ENCODE peak calls at places on chromosomes 1 and 21, in four cellular contexts. H is H1, C is K562, A is HepG2. E is an unnamed sample.

GRCh38 chr1:55526716-55527115 is 311.6 kb upstream of the USP24 start:
- DNase-seq in C (no peak), A (no peak), H (no peak), E (no peak)

GRCh38 chr1:109499661-109500536 is 6.0 kb downstream of the CYB561D1 start:
- DNase-seq in H (no peak), C (peak; percentile 81), A (peak; percentile 45), E (no peak)

GRCh38 chr1:68459796-68460195 is 10.0 kb upstream of the RPE65 start:
- DNase-seq in A (no peak), H (no peak), C (no peak), E (no peak)

GRCh38 chr21:35086357-35086756 is 37.3 kb upstream of the RUNX1 start:
- DNase-seq in H (no peak), C (no peak), A (no peak), E (no peak)

GRCh38 chr1:236877661-236878060 is 82.6 kb downstream of the MTR start:
- DNase-seq in C (no peak), A (no peak), H (no peak), E (no peak)

GRCh38 chr1:19828546-19828945 is 13.5 kb upstream of the RNF186 start:
- DNase-seq in C (no peak), A (no peak), H (no peak), E (no peak)

GRCh38 chr1:178634445-178634844 is 90.6 kb upstream of the RALGPS2 start:
- DNase-seq in C (no peak), H (no peak), A (no peak), E (no peak)

GRCh38 chr1:237043846-237044636 is 2.1 kb downstream of the RYR2 start:
- DNase-seq in H (no peak), A (no peak), C (no peak), E (no peak)

GRCh38 chr1:225113265-225113664 is 183.8 kb downstream of the DNAH14 start:
- DNase-seq in C (no peak), H (no peak), A (no peak), E (no peak)

GRCh38 chr21:46212721-46213484 is 15.7 kb downstream of the LSS start:
- DNase-seq in C (no peak), H (no peak), A (no peak), E (no peak)

GRCh38 chr21:41761211-41762181 is 5.4 kb downstream of the RIPK4 start:
- DNase-seq in C (no peak), A (peak; percentile 38), H (no peak), E (no peak)

GRCh38 chr1:215458084-215458483 is 109.0 kb upstream of the KCTD3 start:
- DNase-seq in C (no peak), H (no peak), A (no peak), E (no peak)

GRCh38 chr1:110011527-110012041 is 22.8 kb upstream of the STRIP1 start:
- DNase-seq in C (peak; percentile 70), A (peak; percentile 36), H (no peak), E (peak; percentile 61)

GRCh38 chr1:204970897-204971296 is 72.1 kb upstream of the CNTN2 start:
- DNase-seq in C (no peak), A (no peak), H (no peak), E (no peak)

GRCh38 chr1:6365047-6365446 is 28.5 kb downstream of the ACOT7 start:
- DNase-seq in H (no peak), C (no peak), A (no peak), E (no peak)

GRCh38 chr1:206717237-206717989 is 32.7 kb downstream of the MAPKAPK2 start:
- DNase-seq in H (no peak), C (peak; percentile 92), A (no peak), E (no peak)

GRCh38 chr1:110150330-110151174 is at the start of gene SLC6A17:
- DNase-seq in A (no peak), C (no peak), H (no peak), E (peak; percentile 65)

GRCh38 chr1:2650967-2651645 is 18.3 kb upstream of the MMEL1 start:
- DNase-seq in H (no peak), A (no peak), C (no peak), E (no peak)

GRCh38 chr1:30028939-30029338 is 694.4 kb downstream of the MATN1 start:
- DNase-seq in A (no peak), H (no peak), C (no peak), E (no peak)

GRCh38 chr1:200233393-200233792 is 176.4 kb downstream of the ZNF281 start:
- DNase-seq in C (no peak), A (no peak), H (no peak), E (peak; percentile 33)

GRCh38 chr1:52963101-52963500 is 36.0 kb downstream of the SCP2 start:
- DNase-seq in A (no peak), C (no peak), H (no peak), E (no peak)

GRCh38 chr1:198373376-198373775 is 167.1 kb downstream of the ATP6V1G3 start:
- DNase-seq in H (no peak), C (no peak), A (no peak), E (no peak)

GRCh38 chr1:17759114-17759513 is 4.0 kb downstream of the ACTL8 start:
- DNase-seq in A (peak; percentile 13), H (no peak), C (peak; percentile 65), E (peak; percentile 54)

GRCh38 chr1:172609528-172609927 is 49.4 kb upstream of the FASLG start:
- DNase-seq in C (no peak), A (peak; percentile 6), H (no peak), E (no peak)

GRCh38 chr1:172607145-172607544 is 51.8 kb upstream of the FASLG start:
- DNase-seq in C (no peak), A (no peak), H (no peak), E (no peak)

GRCh38 chr1:172612478-172612877 is 46.4 kb upstream of the FASLG start:
- DNase-seq in H (no peak), A (no peak), C (no peak), E (no peak)

GRCh38 chr1:172605641-172606040 is 53.3 kb upstream of the FASLG start:
- DNase-seq in A (no peak), H (no peak), C (no peak), E (no peak)

DNA sequence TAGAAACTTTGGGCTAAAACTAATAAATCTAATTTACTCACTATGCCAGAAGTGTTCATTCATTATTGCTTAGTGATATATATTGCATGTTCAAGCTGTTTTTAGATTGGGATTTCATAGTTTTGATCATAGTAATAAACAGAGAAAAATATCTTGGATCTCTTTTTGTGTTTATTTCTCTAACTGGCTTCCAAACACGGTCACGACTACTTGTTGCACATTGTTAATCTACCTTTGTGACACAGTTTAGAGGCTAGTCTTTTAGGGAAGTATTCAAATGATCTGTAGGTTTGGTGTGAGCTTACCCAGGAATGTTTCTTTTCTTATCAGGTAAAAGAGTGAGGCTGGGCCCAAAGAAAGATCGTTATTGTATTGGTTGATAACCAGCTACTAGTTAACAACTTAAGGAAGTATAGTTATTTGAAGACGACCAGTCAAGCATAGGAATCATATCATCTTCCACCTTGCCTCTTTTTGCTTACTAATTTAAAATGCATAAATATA is 50.8 kb upstream of the FASLG start:
- DNase-seq in H (no peak), C (no peak), A (no peak), E (no peak)
- TF ChIP-seq PHF8 in H (no peak), C (no peak), A (no peak), E (no peak)

DNA sequence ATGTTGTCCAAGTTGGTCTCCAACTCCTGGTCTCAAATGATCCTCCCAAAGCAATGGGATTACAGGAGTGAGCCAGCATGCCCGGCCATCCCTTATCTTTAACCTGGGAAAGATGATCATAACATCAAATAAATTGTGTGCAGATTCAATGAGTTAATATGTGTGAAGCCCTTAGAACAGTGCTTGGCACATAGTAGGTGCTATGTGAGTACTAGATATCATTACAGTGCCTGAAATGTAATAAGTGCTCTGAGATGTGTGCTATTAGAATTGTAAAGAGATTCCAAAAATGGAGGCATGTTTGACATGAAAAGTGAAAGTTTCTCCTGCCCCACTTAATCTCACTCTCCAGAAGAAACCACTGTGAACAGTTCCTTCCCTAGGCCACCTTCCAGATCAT is 71.8 kb downstream of the RUNX3 start:
- DNase-seq in C (no peak), H (no peak), A (no peak), E (no peak)
- TF ChIP-seq CEBPB in C (no peak), H (no peak), A (no peak), E (no peak)

GRCh38 chr1:234605983-234606730 is 3.8 kb downstream of the IRF2BP2 start:
- DNase-seq in H (no peak), A (peak; percentile 74), C (peak; percentile 46), E (no peak)

GRCh38 chr1:234604393-234604725 is 5.6 kb downstream of the IRF2BP2 start:
- DNase-seq in A (no peak), H (no peak), C (no peak), E (no peak)

GRCh38 chr1:234603221-234604204 is 6.5 kb downstream of the IRF2BP2 start:
- DNase-seq in C (peak; percentile 62), A (peak; percentile 83), H (no peak), E (peak; percentile 37)

GRCh38 chr1:234605493-234605982 is 4.4 kb downstream of the IRF2BP2 start:
- DNase-seq in A (no peak), H (no peak), C (no peak), E (no peak)

DNA sequence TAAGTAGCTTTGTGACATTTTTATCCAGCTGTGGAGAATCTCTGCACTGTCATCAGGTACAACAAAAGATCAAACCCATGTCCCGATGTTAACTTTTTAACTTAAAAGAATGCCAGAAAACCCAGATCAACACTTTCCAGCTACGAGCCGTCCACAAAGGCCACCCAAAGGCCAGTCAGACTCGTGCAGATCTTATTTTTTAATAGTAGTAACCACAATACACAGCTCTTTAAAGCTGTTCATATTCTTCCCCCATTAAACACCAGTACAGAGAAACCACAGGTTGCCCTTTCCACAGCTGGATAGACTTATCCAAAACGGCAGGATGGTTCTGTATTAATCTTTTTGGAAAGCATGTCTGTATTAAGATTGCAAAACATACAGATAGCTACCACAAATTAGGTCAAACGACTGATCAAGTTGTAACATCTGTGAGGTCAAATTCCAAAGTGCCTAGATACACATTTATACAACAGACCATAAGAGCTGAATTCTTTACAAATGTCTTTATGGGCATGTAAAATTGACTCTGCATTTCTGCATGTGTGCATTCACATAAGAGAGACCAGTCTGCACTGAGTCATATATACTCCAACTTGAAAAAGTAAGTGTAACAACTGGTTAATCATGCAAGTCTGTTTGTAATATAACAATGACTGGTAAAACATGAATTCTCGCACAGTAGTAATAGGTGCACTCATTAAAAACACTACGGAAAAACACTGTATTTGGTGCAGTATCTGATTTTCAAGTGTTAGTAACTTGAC is 5.1 kb downstream of the IRF2BP2 start:
- DNase-seq in C (peak; percentile 69), H (no peak), A (no peak), E (no peak)
- TF ChIP-seq PHF8 in C (no peak), H (no peak), A (no peak), E (no peak)

GRCh38 chr1:230858918-230859819 is 9.2 kb downstream of the C1orf198 start:
- DNase-seq in C (no peak), H (no peak), A (no peak), E (no peak)

GRCh38 chr1:230855886-230856285 is 12.4 kb downstream of the C1orf198 start:
- DNase-seq in C (peak; percentile 38), A (no peak), H (no peak), E (no peak)

GRCh38 chr1:230857077-230857476 is 11.2 kb downstream of the C1orf198 start:
- DNase-seq in C (no peak), A (no peak), H (no peak), E (no peak)

GRCh38 chr1:230858236-230858820 is 10.0 kb downstream of the C1orf198 start:
- DNase-seq in H (no peak), A (no peak), C (no peak), E (no peak)

DNA sequence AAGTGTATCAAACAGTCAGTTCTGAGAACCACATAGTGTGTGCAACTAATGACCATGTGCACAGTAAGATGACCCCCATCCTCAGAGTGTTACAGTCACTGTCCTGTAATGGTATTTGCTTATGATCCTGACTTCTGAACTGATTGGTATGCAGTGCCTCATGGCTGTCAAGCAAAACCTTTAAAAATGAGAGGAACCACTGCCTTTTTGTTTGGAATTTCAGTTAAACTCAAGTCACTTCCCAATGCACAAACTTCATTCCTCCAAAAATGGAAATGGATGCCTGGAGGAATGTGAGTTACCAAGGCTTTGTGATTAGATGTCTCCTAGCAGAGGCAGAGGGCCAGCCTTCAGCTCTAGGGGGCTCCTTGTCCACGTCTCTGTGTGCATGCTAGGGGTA is 10.5 kb downstream of the C1orf198 start:
- DNase-seq in H (no peak), A (no peak), C (no peak), E (no peak)
- TF ChIP-seq CEBPB in H (no peak), A (no peak), C (no peak), E (no peak)

E was measured in A549.